ENCODE peak calls at places on chromosome 17, in five cellular contexts. F is HCT116, T is GM12865, H is HepG2, M is cardiac muscle cell. B is an unnamed sample.

GRCh38 chr17:68399638-68400403 is 57.5 kb downstream of the WIPI1 start:
- DNase-seq in H (no peak), T (peak), F (no peak), M (peak), B (no peak)

GRCh38 chr17:65674246-65675045 is 113.0 kb upstream of the AXIN2 start:
- DNase-seq in T (no peak), H (no peak), M (peak), F (no peak), B (no peak)

GRCh38 chr17:75087182-75087557 is 584 bp upstream of the SLC16A5 start:
- DNase-seq in H (no peak), T (no peak), F (no peak), M (no peak), B (no peak)

GRCh38 chr17:75684924-75685323 is 17.8 kb downstream of the SAP30BP start:
- DNase-seq in H (no peak), F (no peak), T (no peak), M (no peak), B (no peak)

GRCh38 chr17:15086776-15087175 is 178.3 kb downstream of the PMP22 start:
- DNase-seq in T (no peak), F (no peak), M (no peak), H (no peak), B (no peak)

GRCh38 chr17:4599505-4600281 is 15.4 kb downstream of the SMTNL2 start:
- DNase-seq in M (peak), F (no peak), T (no peak), H (peak), B (no peak)

GRCh38 chr17:10699861-10700260 is 2.5 kb downstream of the ADPRM start:
- DNase-seq in M (peak), H (no peak), T (peak), F (no peak), B (no peak)

GRCh38 chr17:18129041-18129502 is 20.5 kb downstream of the MYO15A start:
- DNase-seq in F (no peak), T (no peak), H (no peak), M (peak), B (peak)

GRCh38 chr17:76585649-76586593 is at the start of gene ST6GALNAC2:
- DNase-seq in H (peak), F (peak), T (peak), M (no peak), B (no peak)

GRCh38 chr17:83056583-83057396 is 22.6 kb upstream of the METRNL start:
- DNase-seq in H (no peak), T (no peak), F (no peak), M (no peak), B (no peak)

GRCh38 chr17:73545109-73545508 is 99.1 kb downstream of the SDK2 start:
- DNase-seq in M (no peak), T (no peak), F (no peak), H (no peak), B (no peak)

GRCh38 chr17:41324180-41325075 is 8.9 kb upstream of the KRTAP17-1 start:
- DNase-seq in F (peak), H (peak), T (no peak), M (no peak), B (no peak)

GRCh38 chr17:73030501-73030911 is 62.0 kb downstream of the SLC39A11 start:
- DNase-seq in F (no peak), H (peak), T (no peak), M (peak), B (no peak)

GRCh38 chr17:76191891-76192290 is 48.4 kb downstream of the RNF157 start:
- DNase-seq in H (no peak), T (peak), F (no peak), M (no peak), B (no peak)

GRCh38 chr17:43324205-43324893 is 74.4 kb upstream of the ARL4D start:
- DNase-seq in M (no peak), F (no peak), T (peak), H (no peak), B (no peak)

GRCh38 chr17:31321481-31321880 is at the start of gene EVI2A:
- DNase-seq in H (no peak), M (peak), F (no peak), T (peak), B (no peak)

GRCh38 chr17:10583834-10584233 is 34.4 kb upstream of the MYH2 start:
- DNase-seq in M (no peak), F (no peak), H (no peak), T (no peak), B (no peak)

DNA sequence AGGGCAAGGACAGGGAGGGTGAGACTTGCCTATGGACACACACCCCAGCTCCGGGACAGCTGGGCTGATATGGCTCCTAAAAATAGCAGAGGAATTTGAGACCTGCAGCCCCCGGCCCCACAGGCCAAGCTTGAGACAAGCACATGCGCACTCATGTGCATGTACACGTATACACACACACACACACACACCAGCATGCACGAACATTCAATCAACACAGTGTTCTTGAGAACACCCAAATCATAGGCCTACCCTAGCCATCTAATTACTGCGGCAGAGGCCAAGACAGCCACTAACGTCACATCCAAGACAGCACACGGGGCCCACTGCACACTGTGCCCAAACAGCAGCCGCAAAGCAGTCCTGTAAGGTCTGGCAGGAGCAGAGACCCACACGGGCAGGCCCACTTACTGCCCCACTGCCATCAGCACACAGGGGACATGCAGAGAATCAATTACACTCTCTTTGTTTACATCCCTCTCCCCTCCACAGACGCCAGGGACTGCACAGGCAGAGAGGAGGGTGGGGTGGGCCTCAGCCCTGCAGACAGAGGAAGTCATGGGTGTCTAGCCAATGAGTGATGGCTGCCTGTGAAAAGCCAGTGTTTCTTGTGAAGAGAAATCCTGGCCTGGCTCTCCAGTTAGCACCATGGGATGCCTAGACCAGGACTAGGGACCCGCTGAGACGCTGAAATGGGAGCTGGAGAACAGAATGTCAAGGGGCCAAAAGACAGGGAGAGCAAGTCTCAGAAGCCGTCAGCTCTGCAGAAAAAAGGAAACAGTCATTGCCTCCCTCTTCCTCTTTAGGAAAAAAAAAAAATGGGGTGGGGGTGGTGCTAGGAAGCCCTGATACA is 39.3 kb downstream of the MYO18A start:
- DNase-seq in F (no peak), H (no peak), T (peak), M (peak), B (no peak)
- H3K4me3 ChIP-seq in F (no peak), H (no peak), T (peak), M (peak), B (peak)

GRCh38 chr17:1621273-1621954 is 7.2 kb downstream of the SLC43A2 start:
- DNase-seq in F (no peak), H (peak), T (no peak), M (no peak), B (no peak)

GRCh38 chr17:1620486-1620885 is 8.1 kb downstream of the SLC43A2 start:
- DNase-seq in F (no peak), H (no peak), T (no peak), M (no peak), B (no peak)

GRCh38 chr17:1623057-1623456 is 5.6 kb downstream of the SLC43A2 start:
- DNase-seq in T (no peak), F (no peak), H (no peak), M (no peak), B (no peak)

GRCh38 chr17:1612400-1612799 is 16.2 kb downstream of the SLC43A2 start:
- DNase-seq in M (no peak), T (no peak), H (no peak), F (no peak), B (no peak)

DNA sequence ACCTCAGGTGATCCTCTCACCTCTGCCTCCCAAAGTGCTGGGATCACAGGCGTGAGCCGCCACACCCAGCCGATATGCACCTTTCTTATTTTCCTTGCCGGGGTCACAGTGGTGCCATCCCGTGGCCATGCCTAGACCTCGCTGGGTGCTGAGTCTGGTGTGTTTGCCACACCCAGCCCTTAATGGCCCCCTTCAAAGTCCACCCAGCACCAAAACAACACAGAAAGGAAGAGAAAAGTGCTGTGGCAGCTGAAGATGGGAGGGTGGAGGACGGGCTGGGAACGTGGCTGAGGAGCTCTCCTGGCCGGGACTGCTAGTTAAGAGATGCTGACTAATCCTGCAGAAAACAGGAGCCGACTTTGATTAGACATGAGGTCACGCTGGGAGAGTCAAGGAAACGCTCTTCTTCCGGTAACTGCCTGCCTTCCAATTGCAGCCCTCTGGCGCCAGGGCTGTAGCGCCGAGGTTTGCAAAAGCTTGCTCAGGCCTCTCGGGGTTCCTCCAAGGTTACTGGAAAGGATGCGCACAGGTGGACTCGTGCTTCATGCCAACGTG is 10.9 kb downstream of the SLC43A2 start:
- DNase-seq in F (peak), M (peak), H (no peak), T (no peak), B (peak)
- TF ChIP-seq CTCF in F (peak), M (no peak), H (peak), T (no peak), B (no peak)

GRCh38 chr17:80003969-80004368 is 31.7 kb downstream of the TBC1D16 start:
- DNase-seq in H (no peak), M (no peak), F (no peak), T (no peak), B (no peak)

GRCh38 chr17:80006339-80006720 is 29.3 kb downstream of the TBC1D16 start:
- DNase-seq in T (no peak), F (no peak), H (no peak), M (no peak), B (no peak)

GRCh38 chr17:80007009-80007752 is 28.5 kb downstream of the TBC1D16 start:
- DNase-seq in F (no peak), T (no peak), H (no peak), M (no peak), B (no peak)

GRCh38 chr17:80007939-80008338 is 27.7 kb downstream of the TBC1D16 start:
- DNase-seq in M (no peak), T (no peak), F (no peak), H (no peak), B (no peak)

DNA sequence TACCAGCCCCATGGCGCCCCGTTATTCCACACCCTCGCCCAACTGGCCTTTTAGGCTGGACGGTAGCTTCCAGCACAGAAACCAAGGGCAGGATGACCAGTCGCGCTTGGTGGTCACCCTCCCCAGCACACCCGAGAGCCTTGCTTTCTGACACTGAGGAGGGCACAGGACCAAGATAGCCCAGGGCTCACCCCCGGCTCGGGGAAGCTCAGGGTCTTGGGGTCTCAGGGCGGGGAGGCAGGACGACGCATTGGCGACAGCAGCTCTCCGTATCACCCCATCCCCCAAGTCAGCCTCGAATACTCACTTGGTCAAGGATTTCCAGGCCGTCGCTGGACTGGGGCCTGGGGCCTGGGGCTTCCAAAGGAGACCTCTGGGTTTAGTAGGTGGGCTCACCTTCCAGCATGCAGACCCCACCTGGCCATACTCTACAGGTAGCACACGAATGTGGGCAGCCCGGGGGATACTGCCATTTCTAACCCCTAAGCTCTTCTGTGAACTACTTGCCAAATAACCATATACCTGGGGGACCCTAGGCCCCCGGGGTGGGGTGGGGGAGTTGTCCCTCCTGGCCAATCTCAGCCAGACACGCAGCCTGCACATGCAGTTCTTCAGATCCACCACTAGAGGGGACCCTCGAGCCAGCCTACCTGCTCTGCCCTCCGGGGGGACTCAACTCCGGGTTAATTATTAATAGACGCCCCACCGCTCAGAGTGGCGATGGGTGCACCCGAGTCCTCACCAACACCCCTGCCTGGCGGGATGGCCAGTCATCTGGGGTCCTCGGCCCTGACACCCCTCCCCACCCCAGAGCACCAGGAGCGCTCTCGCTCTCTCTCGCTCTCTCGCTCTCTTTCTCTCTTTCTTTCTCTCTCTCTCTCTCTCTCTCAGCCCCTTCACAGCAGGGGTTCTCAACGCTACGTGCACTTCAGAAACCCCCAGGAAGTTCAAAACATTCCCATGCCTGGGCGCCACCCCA is 30.0 kb downstream of the TBC1D16 start:
- DNase-seq in M (peak), H (peak), F (peak), T (peak), B (no peak)
- H3K4me3 ChIP-seq in M (peak), H (peak), F (no peak), T (no peak), B (no peak)

GRCh38 chr17:58329035-58329807 is 626 bp upstream of the TSPOAP1 start:
- DNase-seq in M (no peak), F (no peak), H (peak), T (peak), B (no peak)
- TF ChIP-seq CTCF in M (peak), F (peak), H (peak), T (peak), B (peak)